ENCODE peak calls at places on chromosomes 5 and 9, in four cellular contexts. W, F, C and E are unnamed samples. For H3K9me2, the result is how much of the 10 kb centered on the place peaks cover.

GRCh38 chr9:3578786-3579185 is 53.0 kb upstream of the RFX3 start:
- DNase-seq in W (peak), F (peak), C (no peak), E (no peak)

GRCh38 chr5:5699062-5699461 is 276.6 kb downstream of the ICE1 start:
- DNase-seq in W (no peak), F (no peak), C (no peak), E (no peak)

GRCh38 chr5:82358454-82358853 is 80.3 kb upstream of the RPS23 start:
- DNase-seq in W (no peak), F (peak), C (no peak), E (no peak)

GRCh38 chr5:19988447-19988846 is 447 bp upstream of the CDH18 start:
- DNase-seq in W (no peak), F (no peak), C (no peak), E (no peak)

GRCh38 chr5:79697222-79698164 is 7.9 kb downstream of the CMYA5 start:
- DNase-seq in W (no peak), F (peak), C (no peak), E (no peak)

GRCh38 chr5:139458580-139459407 is 3.7 kb downstream of the ECSCR start:
- DNase-seq in W (peak), F (peak), C (no peak), E (no peak)

GRCh38 chr9:130780415-130780814 is 54.6 kb upstream of the ABL1 start:
- DNase-seq in W (no peak), F (peak), C (no peak), E (no peak)

GRCh38 chr5:124162782-124163532 is 583.5 kb downstream of the ZNF608 start:
- DNase-seq in W (peak), F (peak), C (no peak), E (no peak)

GRCh38 chr9:99471033-99471432 is 249.0 kb downstream of the SEC61B start:
- DNase-seq in W (no peak), F (no peak), C (no peak), E (no peak)

GRCh38 chr9:136875155-136875554 is 9.0 kb upstream of the EDF1 start:
- DNase-seq in W (no peak), F (no peak), C (no peak), E (no peak)

GRCh38 chr5:17694401-17694800 is 60.1 kb downstream of the TAF11L14 start:
- DNase-seq in W (peak), F (no peak), C (no peak), E (no peak)

GRCh38 chr9:121842612-121842978 is 191.2 kb downstream of the DAB2IP start:
- DNase-seq in W (peak), F (peak), C (no peak), E (no peak)

GRCh38 chr5:150069619-150070276 is 16.6 kb downstream of the CSF1R start:
- DNase-seq in W (no peak), F (no peak), C (no peak), E (no peak)

GRCh38 chr5:78605611-78606010 is 43.0 kb downstream of the LHFPL2 start:
- DNase-seq in W (peak), F (peak), C (no peak), E (no peak)

GRCh38 chr5:66848749-66849641 is 252.8 kb downstream of the MAST4 start:
- DNase-seq in W (no peak), F (peak), C (no peak), E (no peak)

GRCh38 chr5:30325795-30326194 is 867.7 kb upstream of the CDH6 start:
- DNase-seq in W (no peak), F (no peak), C (no peak), E (no peak)

GRCh38 chr5:30337084-30337573 is 856.4 kb upstream of the CDH6 start:
- DNase-seq in W (no peak), F (no peak), C (no peak), E (peak)

DNA sequence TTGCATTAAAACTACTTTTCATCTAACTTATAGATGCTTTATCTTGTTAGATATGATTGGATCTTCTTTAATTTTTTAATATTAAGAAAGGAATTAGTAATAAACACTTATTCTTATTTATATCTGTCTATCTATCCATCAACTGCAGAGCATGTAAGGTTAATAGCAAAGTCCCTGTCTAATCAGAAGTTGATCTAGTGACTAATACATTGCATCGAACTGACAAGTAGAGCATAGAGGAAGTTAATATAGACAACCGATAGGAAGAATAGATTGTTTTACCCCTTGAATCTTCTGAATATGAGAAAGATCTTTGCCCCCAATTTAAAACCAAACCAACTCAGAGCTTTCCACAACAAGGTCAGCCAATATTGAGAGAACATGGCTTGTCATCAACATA is 862.0 kb upstream of the CDH6 start:
- DNase-seq in W (peak), F (no peak), C (no peak), E (no peak)
- H3K9me2 ChIP-seq in W (under half), F (under half), C (under half), E (under half)

DNA sequence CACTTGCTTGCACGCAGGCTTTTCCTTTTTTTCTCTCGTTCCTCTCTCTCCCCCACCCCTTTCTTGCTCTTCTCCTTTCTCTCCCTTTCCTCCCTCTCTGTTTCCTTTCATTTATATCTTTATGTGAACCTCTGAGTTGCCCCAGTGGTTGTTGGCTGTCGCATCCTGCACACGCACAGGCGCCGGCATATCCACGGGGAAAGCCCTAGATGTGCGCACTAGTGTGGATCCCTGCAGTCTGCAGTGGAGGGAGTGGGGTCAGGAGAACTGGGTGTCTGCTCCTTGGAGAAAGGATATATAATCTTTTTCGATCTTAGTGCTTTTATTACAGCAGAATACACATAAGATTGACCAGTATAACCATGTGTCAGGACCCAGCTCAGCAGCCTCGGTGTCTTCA is 223.5 kb downstream of the FANCC start:
- DNase-seq in W (no peak), F (no peak), C (no peak), E (no peak)
- H3K9ac ChIP-seq in W (no peak), F (no peak), C (no peak), E (no peak)

GRCh38 chr9:82893549-82893948 is 169.4 kb downstream of the RASEF start:
- DNase-seq in W (no peak), F (no peak), C (no peak), E (no peak)
- H3K9me2 ChIP-seq in W (under half), F (under half), C (under half), E (under half)

DNA sequence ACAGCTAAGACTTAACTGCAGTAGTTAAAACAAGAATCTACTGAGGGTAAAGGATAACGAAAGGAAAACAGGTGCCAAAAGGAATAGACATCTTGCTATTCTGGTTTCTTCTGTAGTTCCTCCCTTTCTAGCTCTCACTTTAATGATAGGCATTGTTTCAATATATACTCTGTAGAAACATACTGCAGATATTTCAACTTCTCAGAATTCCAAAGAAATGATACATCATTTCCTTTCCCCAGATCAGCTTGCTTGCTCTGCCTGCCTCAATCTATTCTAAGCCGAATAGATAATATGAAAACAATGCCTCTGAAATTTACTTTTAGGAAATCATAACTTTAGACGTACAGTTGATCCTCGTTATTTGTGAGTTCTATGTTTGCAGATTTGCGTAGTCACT is 46.3 kb downstream of the ACO1 start:
- DNase-seq in W (peak), F (peak), C (no peak), E (no peak)
- H3K9ac ChIP-seq in W (no peak), F (no peak), C (no peak), E (no peak)

GRCh38 chr9:82890401-82890800 is 172.5 kb downstream of the RASEF start:
- DNase-seq in W (no peak), F (no peak), C (no peak), E (no peak)

GRCh38 chr9:82890865-82891264 is 172.1 kb downstream of the RASEF start:
- DNase-seq in W (no peak), F (no peak), C (no peak), E (no peak)

GRCh38 chr9:82891321-82891720 is 171.6 kb downstream of the RASEF start:
- DNase-seq in W (no peak), F (no peak), C (no peak), E (no peak)

GRCh38 chr9:82894961-82895902 is 167.7 kb downstream of the RASEF start:
- DNase-seq in W (no peak), F (no peak), C (no peak), E (no peak)
- H3K9me2 ChIP-seq in W (under half), F (under half), C (under half), E (under half)

DNA sequence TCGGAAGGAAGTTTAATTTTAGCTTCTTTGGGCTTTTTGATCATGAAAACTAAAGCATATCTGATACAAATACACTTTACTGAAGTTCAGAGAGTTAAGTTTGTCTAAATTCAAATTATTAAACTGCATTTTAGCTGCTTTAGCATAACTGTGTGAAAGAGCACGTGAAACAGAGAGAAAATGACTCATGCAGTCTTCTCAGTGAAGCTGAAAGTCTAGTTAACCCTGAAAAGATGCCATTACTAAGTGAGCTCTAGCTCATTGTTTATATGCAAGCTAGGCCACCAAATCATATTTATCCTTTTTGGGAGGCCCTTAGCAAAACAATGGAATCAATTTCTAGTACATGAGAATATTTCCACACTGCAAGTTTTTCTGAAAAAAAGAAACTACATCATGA is 27.6 kb downstream of the TPD52L3 start:
- DNase-seq in W (peak), F (peak), C (no peak), E (no peak)
- H3K9ac ChIP-seq in W (peak), F (peak), C (no peak), E (no peak)

GRCh38 chr5:56851258-56851941 is 36.1 kb downstream of the MAP3K1 start:
- DNase-seq in W (no peak), F (no peak), C (no peak), E (no peak)
- H3K9me2 ChIP-seq in W (under half), F (under half), C (under half), E (under half)

DNA sequence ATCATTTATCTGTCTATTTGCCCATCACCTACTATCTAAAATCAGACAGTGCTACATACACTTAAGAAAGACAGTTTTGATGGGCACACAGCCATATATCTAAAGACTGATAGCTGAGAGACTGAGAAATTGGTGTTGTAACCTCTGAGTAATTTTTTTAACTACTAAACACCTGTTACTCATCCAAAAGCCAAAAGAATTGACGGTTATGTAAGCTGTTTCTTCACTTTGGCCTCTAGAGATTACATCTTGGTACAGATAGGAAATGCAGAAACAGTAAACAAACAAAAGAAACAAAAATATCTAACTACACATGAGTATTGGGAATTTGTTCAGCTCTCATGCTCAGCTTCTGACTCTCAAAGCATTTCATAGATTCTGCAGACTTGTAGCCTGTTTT is 152.1 kb upstream of the GAS1 start:
- DNase-seq in W (no peak), F (peak), C (no peak), E (no peak)
- H3K9ac ChIP-seq in W (no peak), F (no peak), C (no peak), E (no peak)

GRCh38 chr5:116914869-116915504 is 340.4 kb upstream of the SEMA6A start:
- DNase-seq in W (no peak), F (no peak), C (no peak), E (no peak)
- H3K9me2 ChIP-seq in W (under half), F (under half), C (under half), E (under half)